ENCODE peak calls at places on chromosomes 4 and X, in six cellular contexts. P, Q, V, Y, R and O are unnamed samples.

GRCh38 chr4:145930592-145930991 is 8.0 kb downstream of the ZNF827 start:
- DNase-seq in P (no peak), R (no peak), Q (no peak), Y (no peak), V (no peak), O (no peak)

GRCh38 chrX:72738396-72738795 is 24.3 kb upstream of the PHKA1 start:
- DNase-seq in R (no peak), P (no peak), V (no peak), Q (no peak), Y (no peak), O (no peak)

GRCh38 chr4:145614235-145614615 is 5.0 kb upstream of the MMAA start:
- DNase-seq in Q (no peak), P (no peak), R (no peak), V (no peak), Y (no peak), O (no peak)

GRCh38 chrX:15680401-15680800 is 15.8 kb upstream of the CLTRN start:
- DNase-seq in P (no peak), Y (no peak), Q (peak; percentile 58), R (no peak), V (no peak), O (peak; percentile 19)

GRCh38 chr4:89331637-89332544 is 24.3 kb upstream of the GPRIN3 start:
- DNase-seq in R (no peak), P (no peak), Q (no peak), Y (no peak), V (no peak), O (no peak)

GRCh38 chr4:97404876-97405523 is 738.3 kb downstream of the STPG2 start:
- DNase-seq in Q (no peak), P (no peak), Y (no peak), R (no peak), V (no peak), O (no peak)

GRCh38 chr4:140163029-140163810 is 9.2 kb upstream of the MAML3 start:
- DNase-seq in Y (no peak), V (no peak), R (no peak), P (no peak), Q (no peak), O (no peak)

GRCh38 chr4:22521240-22521639 is 5.4 kb upstream of the ADGRA3 start:
- DNase-seq in Y (no peak), P (no peak), Q (no peak), R (no peak), V (no peak), O (no peak)

GRCh38 chr4:89419121-89419695 is 111.6 kb upstream of the GPRIN3 start:
- DNase-seq in R (peak; percentile 57), P (no peak), Q (no peak), Y (no peak), V (no peak), O (no peak)

GRCh38 chrX:100994352-100995281 is 25.1 kb downstream of the ARL13A start:
- DNase-seq in Q (peak; percentile 87), Y (no peak), V (no peak), R (no peak), P (no peak), O (peak; percentile 15)

GRCh38 chr4:123443401-123444297 is 47.1 kb downstream of the SPRY1 start:
- DNase-seq in R (peak; percentile 32), Y (peak; percentile 24), P (no peak), Q (peak; percentile 28), V (peak; percentile 55), O (peak; percentile 33)

GRCh38 chr4:972651-973424 is 531 bp downstream of the DGKQ start:
- DNase-seq in Y (peak; percentile 55), R (peak; percentile 65), V (peak; percentile 72), Q (no peak), P (no peak), O (peak; percentile 49)

GRCh38 chr4:8171941-8172924 is 13.6 kb upstream of the ABLIM2 start:
- DNase-seq in R (no peak), P (peak; percentile 66), Y (no peak), V (no peak), Q (no peak), O (peak; percentile 78)

GRCh38 chrX:10090319-10090718 is 66.5 kb upstream of the CLCN4 start:
- DNase-seq in R (no peak), P (no peak), Q (peak; percentile 25), Y (no peak), V (no peak), O (no peak)

GRCh38 chr4:122346036-122346435 is 32.8 kb upstream of the ADAD1 start:
- DNase-seq in Y (no peak), R (no peak), Q (no peak), V (no peak), P (no peak), O (no peak)

GRCh38 chr4:75344915-75345314 is 169.3 kb downstream of the RCHY1 start:
- DNase-seq in P (no peak), Q (peak; percentile 23), R (no peak), V (no peak), Y (no peak), O (no peak)

GRCh38 chrX:150905293-150905692 is 6.8 kb upstream of the CD99L2 start:
- DNase-seq in P (no peak), V (no peak), R (no peak), Q (no peak), Y (no peak), O (no peak)

GRCh38 chr4:3530663-3531254 is 1.5 kb downstream of the LRPAP1 start:
- DNase-seq in P (peak; percentile 59), R (no peak), Q (no peak), V (no peak), Y (no peak), O (no peak)

GRCh38 chrX:134969726-134970125 is 21.1 kb upstream of the SMIM10 start:
- DNase-seq in P (no peak), V (no peak), Q (no peak), Y (no peak), R (no peak), O (no peak)

GRCh38 chrX:75522565-75523411 is at the start of gene ZDHHC15:
- DNase-seq in Q (peak; percentile 9), Y (peak; percentile 18), V (peak; percentile 67), P (peak; percentile 68), R (peak; percentile 73), O (peak; percentile 14)

GRCh38 chr4:8411351-8412180 is 29.0 kb downstream of the ACOX3 start:
- DNase-seq in P (peak; percentile 44), Q (no peak), V (no peak), Y (no peak), R (no peak), O (no peak)

GRCh38 chrX:70171636-70172035 is 5.6 kb upstream of the DGAT2L6 start:
- DNase-seq in V (no peak), R (peak; percentile 7), Y (no peak), P (no peak), Q (peak; percentile 42), O (no peak)

GRCh38 chr4:96677499-96677898 is 837.6 kb downstream of the PDHA2 start:
- DNase-seq in V (no peak), R (no peak), P (no peak), Q (peak; percentile 29), Y (no peak), O (no peak)

GRCh38 chr4:26015906-26016305 is 101.9 kb downstream of the SMIM20 start:
- DNase-seq in R (no peak), P (no peak), Y (no peak), V (no peak), Q (no peak), O (no peak)

GRCh38 chr4:8101213-8101781 is 57.3 kb downstream of the ABLIM2 start:
- DNase-seq in P (peak; percentile 98), Q (peak; percentile 64), R (no peak), Y (peak; percentile 85), V (peak; percentile 72), O (no peak)

GRCh38 chr4:73974352-73974751 is 7.5 kb downstream of the PF4 start:
- DNase-seq in P (no peak), Q (no peak), Y (no peak), R (no peak), V (no peak), O (no peak)

GRCh38 chrX:71128915-71129765 is 10.7 kb downstream of the MED12 start:
- DNase-seq in P (peak; percentile 74), Y (peak; percentile 74), V (peak; percentile 76), R (peak; percentile 64), Q (peak; percentile 31), O (peak; percentile 66)

DNA sequence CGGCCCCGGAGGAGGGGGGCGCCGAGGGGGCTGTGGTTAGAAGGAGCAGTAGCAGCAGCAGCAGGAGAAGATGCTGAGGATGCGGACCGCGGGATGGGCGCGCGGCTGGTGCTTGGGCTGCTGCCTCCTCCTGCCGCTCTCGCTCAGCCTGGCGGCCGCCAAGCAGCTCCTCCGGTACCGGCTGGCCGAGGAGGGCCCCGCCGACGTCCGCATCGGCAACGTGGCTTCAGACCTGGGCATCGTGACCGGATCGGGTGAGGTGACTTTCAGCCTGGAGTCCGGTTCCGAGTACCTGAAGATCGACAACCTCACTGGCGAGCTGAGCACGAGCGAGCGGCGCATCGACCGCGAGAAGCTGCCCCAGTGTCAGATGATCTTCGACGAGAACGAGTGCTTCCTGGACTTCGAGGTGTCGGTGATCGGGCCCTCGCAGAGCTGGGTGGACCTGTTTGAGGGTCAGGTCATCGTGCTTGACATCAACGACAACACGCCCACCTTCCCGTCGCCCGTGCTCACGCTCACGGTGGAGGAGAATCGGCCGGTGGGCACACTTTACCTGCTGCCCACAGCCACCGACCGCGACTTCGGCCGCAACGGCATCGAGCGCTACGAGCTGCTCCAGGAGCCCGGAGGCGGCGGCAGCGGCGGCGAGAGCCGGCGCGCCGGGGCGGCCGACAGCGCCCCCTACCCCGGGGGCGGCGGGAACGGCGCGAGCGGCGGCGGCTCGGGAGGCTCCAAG is 1.4 kb downstream of the PCDH7 start:
- DNase-seq in R (peak; percentile 52), V (no peak), P (peak; percentile 60), Y (peak; percentile 22), Q (no peak), O (peak; percentile 18)
- TF ChIP-seq CTCF in R (peak; percentile 49), V (no peak), P (peak; percentile 19), Y (no peak), Q (peak; percentile 23), O (no peak)

GRCh38 chr4:126779446-126780166 is 853.2 kb upstream of the INTU start:
- DNase-seq in R (no peak), P (peak; percentile 39), V (no peak), Y (no peak), Q (no peak), O (no peak)
- H3K4me3 ChIP-seq in R (no peak overlapping the region), P (peak overlapping the region; percentile 17), V (no peak overlapping the region), Y (no peak overlapping the region), Q (no peak overlapping the region), O (no peak overlapping the region)

GRCh38 chrX:48902776-48903175 is 5.0 kb downstream of the PQBP1 start:
- DNase-seq in V (no peak), Y (no peak), R (no peak), Q (no peak), P (no peak), O (no peak)

GRCh38 chrX:48905090-48905790 is 6.2 kb downstream of the SLC35A2 start:
- DNase-seq in R (no peak), V (no peak), P (no peak), Q (no peak), Y (no peak), O (no peak)

GRCh38 chrX:48903290-48903689 is 5.6 kb downstream of the PQBP1 start:
- DNase-seq in Q (no peak), R (no peak), P (no peak), Y (no peak), V (no peak), O (no peak)

GRCh38 chrX:48904626-48905025 is 6.8 kb downstream of the SLC35A2 start:
- DNase-seq in V (no peak), Y (no peak), P (no peak), R (no peak), Q (no peak), O (no peak)

GRCh38 chrX:48904180-48904579 is 6.5 kb downstream of the PQBP1 start:
- DNase-seq in P (no peak), Q (no peak), Y (no peak), V (no peak), R (no peak), O (no peak)
- H3K36me3 ChIP-seq in P (peaks cover 4% of the 10 kb centered on the region), Q (peaks cover 4% of the 10 kb centered on the region), Y (no peaks in the 10 kb centered on the region), V (peaks cover 52% of the 10 kb centered on the region), R (no peaks in the 10 kb centered on the region), O (peaks cover 8% of the 10 kb centered on the region)

GRCh38 chr4:144584428-144584827 is 61.5 kb upstream of the HHIP start:
- DNase-seq in P (no peak), V (no peak), Y (no peak), Q (no peak), R (no peak), O (no peak)
- TF ChIP-seq CTCF in P (no peak), V (no peak), Y (no peak), Q (no peak), R (no peak), O (peak; percentile 10)